ENCODE peak calls at places on chromosomes 3 and 15, in five cellular contexts. D is esophagus muscularis mucosa, W is GM12878, T is HepG2, U is sigmoid colon. Q is an unnamed sample.

GRCh38 chr3:13709706-13710105 is 160.8 kb downstream of the FBLN2 start:
- DNase-seq in D (peak; percentile 50), W (no peak), T (no peak), U (peak; percentile 37), Q (no peak)

GRCh38 chr15:71786673-71787072 is 23.7 kb upstream of the NR2E3 start:
- DNase-seq in D (no peak), W (no peak), T (no peak), U (no peak), Q (no peak)

GRCh38 chr15:33908396-33908795 is 59.9 kb upstream of the CHRM5 start:
- DNase-seq in D (no peak), W (no peak), T (no peak), U (no peak), Q (no peak)

GRCh38 chr3:30081904-30082303 is 524.5 kb upstream of the TGFBR2 start:
- DNase-seq in D (no peak), W (no peak), T (peak; percentile 83), U (no peak), Q (no peak)

GRCh38 chr15:67366904-67367303 is 112.3 kb downstream of the IQCH start:
- DNase-seq in D (no peak), W (peak; percentile 1), T (no peak), U (no peak), Q (no peak)

GRCh38 chr3:38489766-38490165 is 6.4 kb upstream of the EXOG start:
- DNase-seq in D (no peak), W (no peak), T (no peak), U (no peak), Q (no peak)

GRCh38 chr3:9715764-9716437 is 12.3 kb downstream of the CPNE9 start:
- DNase-seq in D (peak; percentile 94), W (no peak), T (peak; percentile 75), U (peak; percentile 94), Q (no peak)

GRCh38 chr15:42736178-42736792 is 643 bp downstream of the CDAN1 start:
- DNase-seq in D (no peak), W (no peak), T (no peak), U (peak; percentile 64), Q (no peak)

GRCh38 chr3:41574900-41575299 is 375.6 kb downstream of the CTNNB1 start:
- DNase-seq in D (no peak), W (no peak), T (no peak), U (no peak), Q (no peak)

GRCh38 chr15:68817304-68818087 is 3.2 kb downstream of the ANP32A start:
- DNase-seq in D (no peak), W (no peak), T (peak; percentile 37), U (peak; percentile 84), Q (no peak)

GRCh38 chr3:186239321-186239720 is 122.7 kb downstream of the DGKG start:
- DNase-seq in D (no peak), W (no peak), T (no peak), U (no peak), Q (no peak)

GRCh38 chr3:196149375-196149774 is 61.8 kb downstream of the ZDHHC19 start:
- DNase-seq in D (no peak), W (no peak), T (no peak), U (no peak), Q (no peak)

GRCh38 chr3:122621112-122621511 is 43.7 kb downstream of the PARP15 start:
- DNase-seq in D (no peak), W (peak; percentile 66), T (no peak), U (no peak), Q (no peak)

GRCh38 chr15:73607405-73607804 is 25.8 kb downstream of the NPTN start:
- DNase-seq in D (no peak), W (no peak), T (no peak), U (no peak), Q (no peak)

GRCh38 chr15:99507016-99507731 is 58.6 kb upstream of the MEF2A start:
- DNase-seq in D (peak; percentile 89), W (no peak), T (peak; percentile 21), U (no peak), Q (no peak)

GRCh38 chr15:86609275-86609674 is 529.6 kb downstream of the AGBL1 start:
- DNase-seq in D (no peak), W (no peak), T (no peak), U (no peak), Q (no peak)

GRCh38 chr3:29324180-29324651 is 43.3 kb downstream of the RBMS3 start:
- DNase-seq in D (no peak), W (peak; percentile 84), T (no peak), U (peak; percentile 80), Q (no peak)

GRCh38 chr15:60372756-60373155 is 25.0 kb downstream of the ANXA2 start:
- DNase-seq in D (no peak), W (no peak), T (no peak), U (no peak), Q (no peak)

GRCh38 chr3:131356006-131356405 is 25.6 kb upstream of the NUDT16 start:
- DNase-seq in D (no peak), W (no peak), T (no peak), U (no peak), Q (no peak)

GRCh38 chr15:66865622-66866611 is 163.9 kb downstream of the SMAD6 start:
- DNase-seq in D (peak; percentile 86), W (peak; percentile 41), T (no peak), U (peak; percentile 68), Q (no peak)

GRCh38 chr3:98746122-98746521 is 17.0 kb upstream of the ST3GAL6 start:
- DNase-seq in D (no peak), W (no peak), T (no peak), U (no peak), Q (no peak)

GRCh38 chr3:68211637-68212036 is 557.2 kb upstream of the SUCLG2 start:
- DNase-seq in D (no peak), W (no peak), T (no peak), U (no peak), Q (no peak)
- TF ChIP-seq POLR2AphosphoS5 in D (no peak), W (no peak), T (no peak), U (no peak), Q (no peak)

DNA sequence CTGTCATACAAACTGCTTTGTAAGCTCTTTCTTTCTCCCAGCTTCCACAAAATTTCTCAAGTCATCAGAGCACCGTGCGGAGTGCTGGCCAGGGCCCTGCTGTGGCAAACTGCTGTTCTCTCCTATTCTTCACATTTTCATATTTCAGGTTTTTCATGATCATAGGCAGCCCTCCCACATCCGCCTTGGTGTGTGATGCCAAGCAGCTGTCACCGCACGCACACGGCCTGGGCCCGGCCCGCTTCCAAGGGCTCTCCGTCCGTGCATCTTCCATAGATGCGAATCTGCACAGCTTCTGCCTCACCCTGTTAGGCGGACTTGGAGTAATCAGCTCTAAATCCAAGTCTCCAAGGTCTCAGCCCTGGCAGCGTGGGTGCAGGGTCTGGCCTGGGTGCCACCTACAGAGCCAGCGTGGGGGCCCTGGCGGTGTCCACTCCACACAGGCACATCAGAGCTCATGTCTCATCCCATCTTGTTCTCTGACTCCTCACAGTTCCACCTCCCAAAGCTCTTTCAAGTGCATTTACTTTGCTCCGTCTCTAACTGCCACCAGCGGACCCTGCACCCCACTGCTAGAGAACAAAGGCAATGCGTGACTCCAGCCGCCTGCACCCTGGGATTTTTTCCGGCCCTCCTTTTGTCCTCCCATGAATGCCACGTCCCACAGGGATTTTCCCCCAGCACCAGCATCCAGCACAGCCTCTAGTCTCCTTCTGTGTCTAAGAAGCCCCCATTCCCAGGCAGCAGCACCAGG is 27.2 kb downstream of the CYFIP1 start:
- DNase-seq in D (no peak), W (no peak), T (peak; percentile 28), U (peak; percentile 63), Q (no peak)
- H3K4me3 ChIP-seq in D (no peak overlapping the region), W (no peak overlapping the region), T (no peak overlapping the region), U (no peak overlapping the region), Q (no peak overlapping the region)

GRCh38 chr3:73535935-73536334 is 88.8 kb downstream of the PDZRN3 start:
- DNase-seq in D (no peak), W (no peak), T (no peak), U (no peak), Q (no peak)

GRCh38 chr3:73536336-73536895 is 88.3 kb downstream of the PDZRN3 start:
- DNase-seq in D (peak; percentile 39), W (no peak), T (no peak), U (no peak), Q (no peak)

GRCh38 chr3:73540969-73541740 is 83.6 kb downstream of the PDZRN3 start:
- DNase-seq in D (no peak), W (no peak), T (no peak), U (no peak), Q (no peak)

GRCh38 chr3:73535137-73535536 is 89.6 kb downstream of the PDZRN3 start:
- DNase-seq in D (peak; percentile 86), W (no peak), T (no peak), U (no peak), Q (no peak)

DNA sequence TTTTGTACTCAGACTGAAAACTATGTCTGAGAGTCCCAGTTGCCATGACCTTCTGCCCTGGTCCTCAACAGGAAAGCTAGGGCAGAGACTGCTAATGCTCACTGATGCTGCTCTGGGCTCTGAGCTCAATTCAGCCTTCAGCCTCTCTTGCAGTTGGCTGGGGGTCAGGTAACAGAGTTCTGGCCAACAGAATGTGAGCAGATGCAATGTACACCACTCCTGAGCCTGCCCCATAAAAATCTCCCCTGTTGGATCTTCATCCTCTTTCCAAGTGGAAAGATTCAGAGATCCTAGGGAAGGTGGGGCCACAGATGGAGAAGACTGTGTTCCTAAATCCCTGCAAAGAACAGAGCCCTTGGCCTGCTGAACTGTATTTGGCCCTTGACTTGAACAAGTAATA is 87.8 kb downstream of the PDZRN3 start:
- DNase-seq in D (peak; percentile 78), W (no peak), T (no peak), U (peak; percentile 86), Q (no peak)
- TF ChIP-seq POLR2AphosphoS5 in D (no peak), W (no peak), T (no peak), U (peak; percentile 70), Q (no peak)

DNA sequence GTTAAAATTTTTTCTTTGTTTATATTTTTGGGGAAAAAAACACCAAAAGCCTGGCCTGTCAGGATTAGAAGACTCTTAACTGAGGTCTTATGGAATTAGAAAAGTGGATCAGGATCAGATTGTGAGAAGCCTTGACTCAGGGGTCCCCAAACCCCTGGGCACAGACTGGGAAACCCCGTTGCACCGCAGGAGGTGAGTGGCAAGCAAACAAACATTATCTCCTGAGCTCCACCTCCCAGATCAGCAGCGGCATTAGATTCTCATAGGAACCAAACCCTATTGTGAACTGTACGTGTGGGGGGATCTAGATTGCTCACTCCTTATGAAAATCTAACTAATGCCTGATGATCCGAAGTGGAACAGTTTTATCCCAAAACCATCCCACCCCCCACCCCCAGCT is 117.2 kb downstream of the TCF12 start:
- DNase-seq in D (no peak), W (no peak), T (no peak), U (no peak), Q (no peak)
- H3K4me3 ChIP-seq in D (no peak overlapping the region), W (no peak overlapping the region), T (no peak overlapping the region), U (no peak overlapping the region), Q (no peak overlapping the region)

GRCh38 chr3:167978071-167978470 is 117.7 kb downstream of the GOLIM4 start:
- DNase-seq in D (no peak), W (no peak), T (no peak), U (no peak), Q (no peak)
- TF ChIP-seq POLR2AphosphoS5 in D (no peak), W (no peak), T (no peak), U (no peak), Q (no peak)

Q was measured in SK-N-MC.